ENCODE peak calls at places on chromosome 3, in eight cellular contexts. O is tibial artery; E is MCF 10A; W is upper lobe of right lung; P is A673; F is CD4-positive, alpha-beta T cell; Z is foreskin fibroblast; Y is Panc1. H is an unnamed sample.

GRCh38 chr3:115792206-115792955 is 169.1 kb downstream of the GAP43 start:
- DNase-seq in Z (peak; percentile 55), W (no peak), Y (no peak), O (no peak), P (no peak), E (no peak), F (peak; percentile 15), H (no peak)

GRCh38 chr3:195886181-195887141 is 21.9 kb downstream of the TNK2 start:
- DNase-seq in F (no peak), P (no peak), Z (no peak), E (no peak), Y (no peak), O (no peak), W (no peak), H (peak; percentile 82)

GRCh38 chr3:37603722-37604121 is 258.0 kb upstream of the CTDSPL start:
- DNase-seq in Y (no peak), W (no peak), E (no peak), O (no peak), Z (no peak), P (no peak), F (no peak), H (no peak)

GRCh38 chr3:65685621-65686020 is 353.1 kb downstream of the MAGI1 start:
- DNase-seq in P (peak; percentile 23), Y (no peak), F (no peak), W (no peak), O (no peak), E (no peak), Z (peak; percentile 21), H (peak; percentile 42)

GRCh38 chr3:42651248-42652091 is 2.0 kb upstream of the ZBTB47 start:
- DNase-seq in Y (no peak), P (no peak), Z (peak; percentile 86), F (no peak), E (peak; percentile 70), O (no peak), W (no peak), H (peak; percentile 52)

GRCh38 chr3:32106929-32107362 is 526 bp downstream of the GPD1L start:
- DNase-seq in Y (no peak), Z (no peak), W (peak; percentile 89), O (peak; percentile 42), F (no peak), E (peak; percentile 62), P (no peak), H (peak; percentile 7)

GRCh38 chr3:69761896-69762789 is 22.9 kb downstream of the MITF start:
- DNase-seq in O (no peak), P (no peak), E (peak; percentile 56), F (no peak), Y (peak; percentile 66), Z (peak; percentile 83), W (no peak), H (peak; percentile 53)

GRCh38 chr3:8578282-8578681 is 66.3 kb downstream of the SSUH2 start:
- DNase-seq in W (no peak), Y (no peak), E (no peak), F (no peak), Z (no peak), O (no peak), P (no peak), H (peak; percentile 55)

GRCh38 chr3:188179006-188179966 is 25.3 kb downstream of the LPP start:
- DNase-seq in Y (no peak), P (no peak), E (no peak), W (peak; percentile 83), Z (peak; percentile 84), O (peak; percentile 77), F (no peak), H (peak; percentile 23)

GRCh38 chr3:77513541-77513940 is 473.6 kb downstream of the ROBO2 start:
- DNase-seq in Z (peak; percentile 87), Y (no peak), P (no peak), O (no peak), W (no peak), F (no peak), E (no peak), H (no peak)

GRCh38 chr3:124492824-124493223 is 237.4 kb upstream of the UMPS start:
- DNase-seq in F (no peak), Y (no peak), Z (peak; percentile 16), E (peak; percentile 83), W (no peak), O (no peak), P (peak; percentile 48), H (peak; percentile 21)

GRCh38 chr3:146532406-146532805 is 12.0 kb downstream of the PLSCR1 start:
- DNase-seq in O (no peak), Z (peak; percentile 43), Y (no peak), P (no peak), F (no peak), E (no peak), W (no peak), H (no peak)

GRCh38 chr3:194011807-194012206 is 124.1 kb upstream of the HES1 start:
- DNase-seq in Z (no peak), P (no peak), O (no peak), E (no peak), F (no peak), W (no peak), Y (no peak), H (no peak)

DNA sequence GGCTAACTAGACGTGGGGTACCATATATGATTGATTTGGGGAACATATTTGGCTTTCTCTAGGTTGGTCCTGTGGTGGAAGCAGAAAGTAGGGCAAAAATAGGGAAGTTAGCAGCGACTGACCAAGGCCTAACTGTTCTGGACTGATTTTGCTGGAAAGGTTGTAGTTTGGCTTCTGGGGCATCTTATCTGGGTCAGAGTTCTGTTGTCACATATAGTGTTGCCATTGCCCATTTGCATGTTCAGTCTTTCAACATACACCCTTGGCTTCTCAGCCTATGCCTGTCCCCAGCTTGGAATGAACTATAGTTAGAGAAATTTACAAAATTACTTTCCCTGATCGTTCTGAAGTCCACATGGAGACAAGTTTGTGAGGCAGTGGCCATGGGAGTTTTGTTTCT is 426.5 kb downstream of the TBC1D5 start:
- DNase-seq in Z (no peak), E (no peak), W (no peak), O (no peak), Y (no peak), P (no peak), F (no peak), H (no peak)
- TF ChIP-seq CTCF in Z (no peak), E (no peak), W (no peak), O (no peak), Y (no peak), P (no peak), F (no peak), H (no peak)

DNA sequence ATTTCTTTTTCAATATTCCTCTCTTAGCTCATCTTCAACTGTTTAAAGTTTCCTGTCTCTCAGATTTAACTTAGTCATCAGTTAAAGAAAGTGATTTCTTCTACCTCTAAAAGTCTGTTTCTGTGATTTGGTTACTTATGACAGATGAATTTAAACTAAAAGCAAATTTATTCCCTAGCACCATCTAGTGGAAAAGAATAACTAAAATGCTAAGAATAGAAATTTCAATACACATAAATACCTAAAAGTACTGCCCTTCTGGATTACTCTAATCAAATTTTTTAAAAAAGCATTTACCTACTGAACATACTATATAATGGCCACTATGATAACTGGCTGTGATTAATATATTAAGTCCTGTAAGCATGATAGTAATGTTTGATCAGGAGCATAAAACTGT is 14.0 kb upstream of the ZCWPW2 start:
- DNase-seq in P (no peak), E (no peak), F (no peak), Z (no peak), W (no peak), Y (no peak), O (no peak), H (peak; percentile 25)
- TF ChIP-seq CTCF in P (peak; percentile 39), E (no peak), F (peak; percentile 39), Z (no peak), W (no peak), Y (peak; percentile 15), O (no peak), H (peak; percentile 36)

DNA sequence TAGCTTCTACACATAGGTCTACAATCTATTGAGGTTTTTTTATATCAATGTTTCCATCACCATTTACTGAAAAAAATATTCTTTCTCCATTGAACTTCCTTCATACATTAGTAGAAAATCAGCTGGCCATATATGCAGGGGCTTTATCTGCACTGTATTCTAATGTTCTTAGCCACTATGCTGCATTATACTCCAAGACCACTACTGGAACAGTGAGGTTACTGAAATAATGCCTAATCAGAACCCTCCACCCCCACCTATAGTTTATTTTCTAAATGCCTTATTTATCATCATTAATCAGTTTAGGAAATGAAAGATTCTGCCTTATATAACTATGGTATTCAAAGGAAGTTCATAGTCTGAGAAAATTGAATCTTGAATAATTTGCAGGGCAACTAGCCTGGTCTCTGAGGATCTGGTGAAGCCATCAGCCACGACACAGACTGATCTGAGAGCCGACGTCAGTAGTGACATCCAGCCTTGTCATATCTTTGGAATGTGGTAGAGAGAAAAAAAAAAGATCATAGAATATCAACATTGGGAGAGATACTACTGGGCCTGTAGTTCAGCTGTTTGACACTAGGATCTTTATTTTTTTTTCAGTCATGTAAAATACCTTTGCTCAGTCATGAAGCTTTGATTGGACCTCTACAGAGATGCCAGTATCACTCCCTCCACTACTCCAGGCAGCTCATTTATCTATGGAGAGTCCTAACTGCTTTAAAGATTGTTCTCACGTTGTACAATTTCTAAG is 66.6 kb downstream of the P3H2 start:
- DNase-seq in O (no peak), F (no peak), E (peak; percentile 42), Y (no peak), Z (peak; percentile 80), P (peak; percentile 70), W (no peak), H (peak; percentile 75)
- TF ChIP-seq CTCF in O (no peak), F (no peak), E (peak; percentile 21), Y (no peak), Z (no peak), P (no peak), W (no peak), H (peak; percentile 9)

DNA sequence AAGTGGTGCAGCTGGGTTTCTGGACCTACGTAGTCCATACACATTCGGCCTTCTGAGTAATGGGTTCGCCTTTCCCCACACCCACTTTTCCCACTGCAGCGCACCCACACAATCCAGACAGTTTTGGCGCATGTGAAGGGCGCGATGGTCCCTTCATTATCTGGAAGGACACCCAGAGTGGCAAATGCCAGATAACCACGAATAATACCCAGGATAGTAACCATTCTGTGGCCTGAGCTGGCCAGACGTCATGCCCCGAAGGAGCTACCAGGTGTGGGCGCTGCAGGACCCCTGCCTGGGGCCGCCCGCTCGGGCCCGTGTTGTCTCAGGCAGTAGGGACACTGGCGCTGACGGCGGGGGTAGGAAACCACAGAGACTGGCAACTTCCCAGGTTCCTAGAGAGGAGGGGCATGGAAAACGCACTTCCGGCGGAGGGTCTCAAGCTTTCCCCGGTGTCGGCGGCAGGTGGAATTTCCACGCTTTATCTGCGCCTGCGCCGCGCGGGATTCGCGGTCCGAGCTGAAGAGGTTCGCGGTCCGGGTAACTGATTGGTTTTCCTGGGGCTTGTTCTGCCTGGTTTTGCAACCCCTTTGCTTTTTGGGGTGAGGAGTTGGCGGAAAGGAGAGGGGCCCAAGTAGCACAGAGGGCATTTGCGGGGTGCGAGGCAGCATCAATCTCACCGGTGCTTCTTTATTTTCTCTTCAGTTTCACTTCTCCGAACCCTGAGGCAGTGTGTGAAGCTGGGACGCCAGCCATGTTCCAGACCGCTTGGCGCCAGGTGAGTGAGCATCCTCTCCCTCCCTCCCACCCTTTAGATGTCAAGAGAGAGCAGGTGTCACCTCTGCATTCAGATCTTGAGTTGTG is at the start of gene ZNF620:
- DNase-seq in O (peak; percentile 73), Y (no peak), Z (peak; percentile 54), P (peak; percentile 83), F (peak; percentile 42), W (peak; percentile 92), E (peak; percentile 48), H (peak; percentile 65)
- TF ChIP-seq CTCF in O (no peak), Y (peak; percentile 53), Z (peak; percentile 39), P (peak; percentile 19), F (peak; percentile 31), W (peak; percentile 32), E (no peak), H (peak; percentile 38)